ENCODE peak calls at places on chromosomes 13 and 19, in five cellular contexts. Z is astrocyte, O is K562, V is DND-41, B is HepG2. U is an unnamed sample.

GRCh38 chr19:3238066-3238561 is 13.7 kb downstream of the CELF5 start:
- DNase-seq in O (no peak), V (no peak), Z (no peak), B (no peak), U (peak; percentile 39)

GRCh38 chr19:48397636-48398328 is 4.3 kb downstream of the GRIN2D start:
- DNase-seq in B (no peak), Z (no peak), V (no peak), O (no peak), U (peak; percentile 81)

GRCh38 chr19:57566396-57567256 is 7.0 kb upstream of the ZNF550 start:
- DNase-seq in V (peak; percentile 42), O (peak; percentile 26), Z (peak; percentile 48), B (no peak), U (no peak)

GRCh38 chr19:6086081-6086858 is 24.0 kb downstream of the RFX2 start:
- DNase-seq in O (no peak), Z (no peak), B (no peak), V (no peak), U (no peak)

GRCh38 chr13:59635591-59635990 is 528.1 kb downstream of the DIAPH3 start:
- DNase-seq in Z (no peak), V (no peak), B (no peak), O (no peak), U (no peak)

GRCh38 chr19:32877977-32878745 is 8.6 kb upstream of the SLC7A9 start:
- DNase-seq in V (no peak), O (no peak), B (no peak), Z (no peak), U (no peak)

GRCh38 chr13:73142091-73142490 is 83.3 kb downstream of the KLF5 start:
- DNase-seq in V (no peak), B (no peak), Z (no peak), O (no peak), U (no peak)

GRCh38 chr19:2591537-2592291 is 110.8 kb downstream of the GNG7 start:
- DNase-seq in O (no peak), V (no peak), Z (no peak), B (peak; percentile 70), U (no peak)

GRCh38 chr19:6811906-6812305 is 39.4 kb downstream of the VAV1 start:
- DNase-seq in B (peak; percentile 31), O (peak; percentile 77), V (peak; percentile 15), Z (peak; percentile 36), U (peak; percentile 87)

GRCh38 chr13:48398450-48399095 is 14.3 kb downstream of the LPAR6 start:
- DNase-seq in V (no peak), B (no peak), O (no peak), Z (no peak), U (no peak)

GRCh38 chr19:53467503-53468262 is at the start of gene ZNF813:
- DNase-seq in Z (peak; percentile 60), V (peak; percentile 95), B (peak; percentile 82), O (peak; percentile 93), U (peak; percentile 93)

GRCh38 chr13:67588607-67589006 is 358.5 kb upstream of the PCDH9 start:
- DNase-seq in O (no peak), V (no peak), B (no peak), Z (no peak), U (no peak)

GRCh38 chr19:13492128-13492527 is 14.2 kb downstream of the CACNA1A start:
- DNase-seq in Z (peak; percentile 37), O (no peak), V (no peak), B (no peak), U (peak; percentile 91)

GRCh38 chr13:90416519-90416918 is 931.0 kb upstream of the MIR17HG start:
- DNase-seq in V (no peak), Z (peak; percentile 92), O (no peak), B (no peak), U (no peak)

GRCh38 chr13:35597451-35597850 is 121.0 kb upstream of the MAB21L1 start:
- DNase-seq in V (no peak), O (no peak), B (no peak), Z (no peak), U (no peak)

GRCh38 chr19:3954107-3954506 is 16.8 kb downstream of the DAPK3 start:
- DNase-seq in V (no peak), B (no peak), O (no peak), Z (no peak), U (peak; percentile 79)

GRCh38 chr13:108769213-108770070 is 140.0 kb downstream of the MYO16 start:
- DNase-seq in O (peak; percentile 74), B (no peak), V (no peak), Z (peak; percentile 3), U (no peak)

GRCh38 chr13:49308977-49309408 is 61.3 kb downstream of the CDADC1 start:
- DNase-seq in O (no peak), Z (no peak), V (no peak), B (no peak), U (peak; percentile 65)

GRCh38 chr19:58399903-58400637 is 4.6 kb downstream of the RNF225 start:
- DNase-seq in V (no peak), B (no peak), O (peak; percentile 3), Z (no peak), U (peak; percentile 84)

DNA sequence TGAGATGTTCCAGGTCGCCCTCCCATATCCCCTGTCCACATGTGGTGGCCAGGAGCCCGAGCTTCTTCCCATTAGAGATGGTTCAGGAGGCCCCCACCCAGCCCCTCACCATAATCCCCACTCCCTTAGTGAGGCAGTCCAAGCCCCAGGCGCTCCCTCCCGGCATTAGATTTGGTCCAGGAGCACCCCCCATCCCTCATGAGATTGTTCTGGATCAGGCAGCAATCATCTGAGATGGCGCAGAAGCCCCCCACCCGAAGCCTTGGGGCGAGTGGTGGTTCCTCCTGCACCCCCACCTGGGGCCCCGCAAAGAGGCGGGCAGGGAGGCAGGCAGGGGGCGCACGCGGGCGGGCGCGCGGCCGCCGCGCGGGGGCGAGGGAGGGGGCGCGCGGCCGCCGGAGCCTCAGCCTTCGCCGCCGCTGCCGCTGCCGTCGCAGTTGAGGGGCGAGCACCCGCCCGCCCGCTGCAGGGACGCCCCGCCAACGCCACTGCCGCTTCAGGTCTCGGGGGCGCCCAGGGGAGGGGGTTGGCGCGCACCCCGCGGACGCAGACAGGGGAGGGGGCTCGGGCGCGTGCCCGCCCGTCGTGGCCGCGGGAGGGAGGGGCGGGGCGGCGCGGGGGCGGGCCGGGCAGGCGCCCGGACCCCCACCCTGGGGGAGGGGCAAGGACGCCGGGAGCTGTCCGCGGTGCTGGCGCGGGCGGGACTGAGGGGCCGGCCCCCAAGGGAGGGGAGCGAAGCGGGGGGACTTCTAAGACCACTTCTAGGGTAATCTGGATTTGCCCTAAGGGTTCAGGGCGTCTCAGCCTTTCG is 46.4 kb upstream of the SHKBP1 start:
- DNase-seq in B (no peak), V (no peak), Z (no peak), O (peak; percentile 91), U (peak; percentile 91)
- H3K4me2 ChIP-seq in B (peak overlapping the region; percentile 85), V (no peak overlapping the region), Z (peak overlapping the region; percentile 79), O (peak overlapping the region; percentile 70), U (no peak overlapping the region)

GRCh38 chr13:44814836-44815235 is 174.4 kb downstream of the NUFIP1 start:
- DNase-seq in O (no peak), V (no peak), B (no peak), Z (no peak), U (no peak)
- H3K4me1 ChIP-seq in O (no peaks in the 10 kb centered on the region), V (no peaks in the 10 kb centered on the region), B (peaks cover 31% of the 10 kb centered on the region), Z (peaks cover 78% of the 10 kb centered on the region), U (peaks cover 68% of the 10 kb centered on the region)

GRCh38 chr19:39508629-39509028 is 6.3 kb upstream of the SELENOV start:
- DNase-seq in Z (no peak), O (no peak), V (no peak), B (no peak), U (no peak)
- H3K4me2 ChIP-seq in Z (no peak overlapping the region), O (no peak overlapping the region), V (no peak overlapping the region), B (no peak overlapping the region), U (no peak overlapping the region)

DNA sequence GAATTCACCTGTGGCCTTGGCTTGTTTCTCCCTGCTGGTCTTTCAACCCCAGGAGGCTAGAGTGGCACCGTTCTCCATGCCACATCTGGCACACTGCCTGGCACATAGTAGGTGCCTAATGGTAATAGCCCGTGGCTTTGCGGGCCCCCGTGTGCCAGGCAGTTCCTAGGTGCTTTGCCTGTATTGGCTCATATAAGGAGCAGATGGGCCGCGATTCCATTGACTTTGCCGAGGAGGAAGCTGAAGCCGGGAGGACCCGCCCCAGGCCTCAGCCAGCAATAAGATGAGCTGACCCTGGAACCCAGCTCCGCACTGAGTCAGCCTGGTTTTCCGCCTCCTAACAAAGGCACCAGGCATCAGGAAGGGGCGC is 807 bp downstream of the PGLYRP1 start:
- DNase-seq in Z (no peak), V (no peak), O (no peak), B (no peak), U (no peak)
- H3K4me1 ChIP-seq in Z (peaks cover under 1% of the 10 kb centered on the region), V (no peaks in the 10 kb centered on the region), O (peaks cover 28% of the 10 kb centered on the region), B (peaks cover 9% of the 10 kb centered on the region), U (no peaks in the 10 kb centered on the region)

DNA sequence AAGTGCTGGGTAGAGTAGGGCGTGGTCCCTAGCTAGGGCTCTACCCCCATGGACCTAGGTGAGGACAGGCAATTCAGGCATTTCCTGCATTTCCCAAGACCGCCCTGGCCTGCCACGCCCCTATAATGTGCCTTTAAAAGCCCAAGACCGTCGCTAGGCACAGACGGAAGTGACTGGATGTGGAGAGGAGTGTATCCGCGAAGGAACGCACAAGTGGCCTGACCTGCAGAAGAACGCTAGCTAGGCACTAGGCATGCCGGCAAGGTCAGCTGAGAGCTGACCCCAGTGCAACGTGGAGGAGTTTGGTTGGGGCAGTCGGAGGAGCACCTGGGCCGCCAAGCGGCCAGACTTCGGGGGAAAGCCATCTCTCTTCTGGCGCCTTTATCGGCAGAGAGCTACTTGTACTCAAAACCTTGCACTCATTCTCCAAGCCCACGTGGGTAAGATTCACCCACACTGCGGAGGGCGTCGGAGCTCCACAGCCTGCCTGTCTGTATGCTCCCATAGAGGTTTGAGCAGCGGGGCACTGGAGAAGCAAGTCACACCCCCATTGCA is 370.0 kb downstream of the FGF9 start:
- DNase-seq in O (no peak), Z (no peak), B (no peak), V (no peak), U (no peak)
- H3K4me2 ChIP-seq in O (peak overlapping the region; percentile 58), Z (no peak overlapping the region), B (no peak overlapping the region), V (no peak overlapping the region), U (no peak overlapping the region)

GRCh38 chr19:10551698-10552301 is 8.1 kb downstream of the ATG4D start:
- DNase-seq in O (no peak), Z (no peak), V (peak; percentile 66), B (no peak), U (peak; percentile 91)
- H3K4me1 ChIP-seq in O (peaks cover 24% of the 10 kb centered on the region), Z (no peaks in the 10 kb centered on the region), V (peaks cover 65% of the 10 kb centered on the region), B (no peaks in the 10 kb centered on the region), U (no peaks in the 10 kb centered on the region)

DNA sequence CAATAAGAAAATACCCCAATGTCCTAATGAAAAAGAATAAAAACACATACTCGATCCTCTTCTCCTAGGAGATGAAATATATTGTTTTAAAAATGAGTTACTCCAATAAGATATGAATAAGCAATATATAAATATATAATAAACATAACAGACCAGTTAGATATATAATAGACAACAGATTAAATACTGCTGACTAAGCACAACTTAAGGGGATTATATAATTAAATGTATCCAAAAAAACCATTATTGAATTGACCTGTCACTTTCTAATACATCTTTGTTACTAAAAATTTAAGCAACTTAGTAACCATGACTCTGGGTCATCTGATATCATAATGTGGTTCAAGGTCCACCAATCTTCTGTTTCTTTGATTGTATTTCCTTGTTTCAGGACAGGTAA is 14.0 kb upstream of the ZNF780B start:
- DNase-seq in O (no peak), B (no peak), V (no peak), Z (no peak), U (no peak)
- H3K4me2 ChIP-seq in O (no peak overlapping the region), B (no peak overlapping the region), V (no peak overlapping the region), Z (no peak overlapping the region), U (no peak overlapping the region)

GRCh38 chr19:15300533-15301194 is 31.7 kb downstream of the BRD4 start:
- DNase-seq in B (no peak), V (peak; percentile 53), Z (no peak), O (no peak), U (peak; percentile 83)
- H3K4me1 ChIP-seq in B (peaks cover 100% of the 10 kb centered on the region), V (peaks cover 82% of the 10 kb centered on the region), Z (peaks cover 58% of the 10 kb centered on the region), O (peaks cover 2% of the 10 kb centered on the region), U (peaks cover 71% of the 10 kb centered on the region)

GRCh38 chr13:94140027-94140426 is 339.5 kb downstream of the DCT start:
- DNase-seq in B (no peak), O (no peak), Z (no peak), V (no peak), U (no peak)
- H3K4me2 ChIP-seq in B (no peak overlapping the region), O (no peak overlapping the region), Z (no peak overlapping the region), V (no peak overlapping the region), U (no peak overlapping the region)

U was measured in osteoblast.